ENCODE peak calls at places on chromosomes 4 and X, in seven cellular contexts. A, R, L, Y, O, I and K are unnamed samples.

GRCh38 chrX:69000857-69001256 is 164.4 kb downstream of the PJA1 start:
- DNase-seq in L (no peak), R (no peak), Y (no peak), I (no peak), A (no peak), O (no peak), K (no peak)

GRCh38 chr4:139595989-139596679 is 40.1 kb upstream of the SETD7 start:
- DNase-seq in Y (no peak), I (no peak), A (no peak), R (no peak), O (no peak), L (no peak), K (no peak)

GRCh38 chr4:47032405-47033106 is 1.2 kb downstream of the GABRB1 start:
- DNase-seq in I (peak; percentile 89), Y (no peak), R (peak; percentile 82), O (peak; percentile 55), L (no peak), A (no peak), K (peak; percentile 37)

GRCh38 chrX:776529-777230 is 146.1 kb downstream of the SHOX start:
- DNase-seq in L (no peak), Y (no peak), A (peak; percentile 57), R (no peak), I (no peak), O (no peak), K (no peak)

GRCh38 chrX:17923546-17923945 is 62.4 kb upstream of the RAI2 start:
- DNase-seq in A (no peak), O (no peak), I (no peak), Y (peak; percentile 40), L (no peak), R (peak; percentile 23), K (no peak)

GRCh38 chrX:149274516-149275105 is 230.5 kb downstream of the IDS start:
- DNase-seq in A (no peak), I (no peak), Y (no peak), L (no peak), R (no peak), O (no peak), K (no peak)

GRCh38 chrX:134671207-134671750 is 13.0 kb upstream of the PLAC1 start:
- DNase-seq in I (no peak), Y (no peak), A (no peak), L (no peak), R (no peak), O (no peak), K (no peak)

GRCh38 chr4:1978226-1978625 is 30.5 kb downstream of the NELFA start:
- DNase-seq in O (no peak), I (no peak), R (no peak), A (no peak), Y (no peak), L (no peak), K (no peak)

GRCh38 chr4:123699823-123700822 is 303.5 kb downstream of the SPRY1 start:
- DNase-seq in A (no peak), R (no peak), O (no peak), I (no peak), L (no peak), Y (no peak), K (peak; percentile 31)

GRCh38 chr4:54067163-54067562 is 2.8 kb upstream of the CHIC2 start:
- DNase-seq in L (no peak), I (no peak), R (no peak), Y (no peak), O (no peak), A (peak; percentile 60), K (no peak)

GRCh38 chrX:50691820-50692219 is 122.2 kb downstream of the SHROOM4 start:
- DNase-seq in L (no peak), Y (peak; percentile 26), A (peak; percentile 27), O (peak; percentile 24), I (no peak), R (peak; percentile 49), K (peak; percentile 38)

GRCh38 chr4:81747242-81747930 is 275.7 kb upstream of the RASGEF1B start:
- DNase-seq in O (no peak), L (no peak), R (no peak), I (no peak), A (no peak), Y (peak; percentile 22), K (no peak)

GRCh38 chrX:134004038-134004437 is 18.6 kb upstream of the GPC3 start:
- DNase-seq in Y (no peak), O (no peak), A (no peak), L (no peak), I (no peak), R (no peak), K (no peak)

GRCh38 chrX:71301195-71301924 is at the start of gene ITGB1BP2:
- DNase-seq in R (no peak), A (no peak), L (no peak), O (no peak), I (no peak), Y (no peak), K (peak; percentile 43)

GRCh38 chr4:149279331-149279730 is 536.3 kb downstream of the IQCM start:
- DNase-seq in R (no peak), O (no peak), Y (no peak), A (no peak), I (no peak), L (no peak), K (no peak)

GRCh38 chrX:45771114-45771513 is 570.4 kb upstream of the DIPK2B start:
- DNase-seq in A (peak; percentile 77), R (no peak), O (peak; percentile 89), I (no peak), Y (peak; percentile 6), L (no peak), K (peak; percentile 51)

GRCh38 chrX:132022863-132023116 is 312 bp upstream of the STK26 start:
- DNase-seq in Y (no peak), L (no peak), A (no peak), O (no peak), I (no peak), R (no peak), K (no peak)

GRCh38 chrX:16788477-16788876 is 2.2 kb downstream of the TXLNG start:
- DNase-seq in Y (no peak), L (no peak), R (no peak), I (no peak), O (no peak), A (no peak), K (no peak)

GRCh38 chr4:55781809-55782208 is 37.8 kb upstream of the EXOC1L start:
- DNase-seq in R (no peak), I (no peak), L (no peak), Y (no peak), O (no peak), A (no peak), K (no peak)

GRCh38 chr4:38782452-38783108 is at the start of gene TLR10:
- DNase-seq in L (peak; percentile 82), I (no peak), O (no peak), A (peak; percentile 34), Y (peak; percentile 39), R (peak; percentile 53), K (peak; percentile 20)

GRCh38 chr4:153267915-153268694 is 63.9 kb downstream of the TRIM2 start:
- DNase-seq in A (no peak), I (no peak), R (no peak), O (no peak), L (no peak), Y (no peak), K (no peak)
- TF ChIP-seq SIN3A in A (no peak), I (no peak), R (no peak), O (no peak), L (no peak), Y (no peak), K (no peak)

GRCh38 chr4:184929476-184929875 is 88.8 kb upstream of the HELT start:
- DNase-seq in L (no peak), O (no peak), Y (no peak), R (no peak), A (no peak), I (peak; percentile 0), K (no peak)
- TF ChIP-seq SIN3A in L (no peak), O (no peak), Y (no peak), R (no peak), A (no peak), I (no peak), K (no peak)

DNA sequence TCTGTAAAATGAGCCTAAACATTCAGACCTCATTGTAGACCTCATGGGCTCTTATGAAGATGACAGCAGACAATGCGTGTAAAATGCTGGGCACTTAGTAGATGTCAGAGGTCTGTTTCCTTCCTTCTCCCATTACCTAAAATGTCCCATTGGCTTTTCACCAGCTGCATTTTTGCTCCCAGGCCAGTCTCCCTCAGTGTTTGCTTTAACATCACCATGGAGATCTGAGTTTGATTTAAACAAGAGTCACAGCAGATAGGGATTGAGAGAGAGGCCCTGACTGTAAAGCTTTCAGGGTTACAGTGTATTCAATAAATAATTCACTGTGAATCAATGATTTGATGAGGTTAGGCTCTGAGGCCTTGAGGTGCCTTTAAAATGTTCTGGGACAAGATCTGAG is 24.3 kb downstream of the PSAPL1 start:
- DNase-seq in O (no peak), R (peak; percentile 3), A (no peak), L (no peak), I (peak; percentile 1), Y (no peak), K (no peak)
- TF ChIP-seq SIN3A in O (no peak), R (no peak), A (no peak), L (no peak), I (no peak), Y (no peak), K (no peak)

GRCh38 chrX:147550217-147550616 is 361.5 kb upstream of the FMR1 start:
- DNase-seq in I (peak; percentile 63), A (no peak), R (peak; percentile 1), L (no peak), Y (peak; percentile 3), O (no peak), K (peak; percentile 1)
- TF ChIP-seq SIN3A in I (no peak), A (no peak), R (no peak), L (no peak), Y (no peak), O (no peak), K (no peak)

GRCh38 chr4:9904976-9905587 is 116.2 kb downstream of the SLC2A9 start:
- DNase-seq in I (no peak), L (no peak), A (no peak), O (no peak), Y (no peak), R (no peak), K (no peak)
- TF ChIP-seq SIN3A in I (no peak), L (no peak), A (no peak), O (no peak), Y (no peak), R (no peak), K (no peak)